ENCODE peak calls at places on chromosomes 16 and 17, in four cellular contexts. L is memory B cell; C is activated T-helper 9 cell treated with anti-CD3 and anti-CD28 coated beads, Interleukin-2, amount 50 U/mL, for 16 hours; M is left ventricle myocardium inferior. U is an unnamed sample.
A peak's percentile ranks its signal among the peaks of the same experiment; 100 is the strongest.

GRCh38 chr17:11331790-11332526 is 90.9 kb downstream of the SHISA6 start:
- DNase-seq in L (no peak), C (no peak), M (no peak), U (no peak)

GRCh38 chr17:56489980-56490379 is 103.5 kb upstream of the NOG start:
- DNase-seq in L (no peak), C (no peak), M (no peak), U (no peak)

GRCh38 chr17:49494937-49495841 is at the start of gene NGFR:
- DNase-seq in L (peak; percentile 57), C (peak; percentile 39), M (peak; percentile 54), U (no peak)

GRCh38 chr16:65783709-65784474 is 582.6 kb upstream of the CDH5 start:
- DNase-seq in L (no peak), C (no peak), M (no peak), U (no peak)

GRCh38 chr17:163514-164103 is 17.8 kb downstream of the DOC2B start:
- DNase-seq in L (no peak), C (no peak), M (no peak), U (no peak)

GRCh38 chr17:38361700-38362465 is 10.2 kb downstream of the SOCS7 start:
- DNase-seq in L (no peak), C (no peak), M (no peak), U (no peak)

GRCh38 chr16:29698042-29698441 is 19.1 kb downstream of the QPRT start:
- DNase-seq in L (no peak), C (no peak), M (no peak), U (no peak)

GRCh38 chr16:3495166-3495565 is at the start of gene C16orf90:
- DNase-seq in L (no peak), C (no peak), M (no peak), U (no peak)

GRCh38 chr17:74937064-74938051 is 1.7 kb downstream of the OTOP3 start:
- DNase-seq in L (no peak), C (no peak), M (no peak), U (no peak)

GRCh38 chr17:69711504-69711903 is 297.0 kb downstream of the MAP2K6 start:
- DNase-seq in L (no peak), C (no peak), M (no peak), U (no peak)

GRCh38 chr16:89737341-89738071 is 16.2 kb downstream of the ZNF276 start:
- DNase-seq in L (no peak), C (no peak), M (no peak), U (no peak)

GRCh38 chr17:45869676-45870341 is 24.5 kb upstream of the MAPT start:
- DNase-seq in L (no peak), C (no peak), M (no peak), U (no peak)

GRCh38 chr17:30256756-30257506 is 21.4 kb upstream of the SLC6A4 start:
- DNase-seq in L (no peak), C (no peak), M (no peak), U (no peak)

GRCh38 chr16:84628226-84628731 is 10.4 kb upstream of the COTL1 start:
- DNase-seq in L (no peak), C (no peak), M (no peak), U (no peak)

GRCh38 chr17:5120036-5120435 is 4.2 kb downstream of the USP6 start:
- DNase-seq in L (no peak), C (no peak), M (no peak), U (no peak)

GRCh38 chr17:79837888-79838540 is 1.2 kb downstream of the CBX4 start:
- DNase-seq in L (peak; percentile 40), C (no peak), M (no peak), U (peak; percentile 35)

GRCh38 chr16:88202207-88202745 is 180.5 kb upstream of the ZNF469 start:
- DNase-seq in L (no peak), C (no peak), M (no peak), U (no peak)

GRCh38 chr17:45895304-45895968 is 1.1 kb downstream of the MAPT start:
- DNase-seq in L (peak; percentile 40), C (no peak), M (peak; percentile 25), U (no peak)

GRCh38 chr17:14749269-14749668 is 448.4 kb downstream of the HS3ST3B1 start:
- DNase-seq in L (no peak), C (no peak), M (no peak), U (no peak)

GRCh38 chr16:82835487-82836160 is 208.9 kb downstream of the CDH13 start:
- DNase-seq in L (no peak), C (no peak), M (no peak), U (no peak)

GRCh38 chr16:3131755-3132377 is 3.0 kb upstream of the ZNF213 start:
- DNase-seq in L (no peak), C (peak; percentile 16), M (no peak), U (no peak)

GRCh38 chr17:74212262-74212912 is 984 bp upstream of the TTYH2 start:
- DNase-seq in L (peak; percentile 37), C (no peak), M (peak; percentile 24), U (no peak)

U was measured in activated naive CD4-positive, alpha-beta T cell.